ENCODE peak calls at places on chromosomes 5 and 9, in four cellular contexts. One of them, this sample, is unnamed.

GRCh38 chr9:126399251-126399650 is 72.6 kb downstream of the MVB12B start:
- DNase-seq in NCI-H1092 treated with DMSO at 0.1 percent for 48 hours: no peak
- DNase-seq in KBM-7: no peak
- DNase-seq in hippocampal formation: no peak
- DNase-seq in this sample: peak; percentile 29

GRCh38 chr9:127144670-127145458 is 22.4 kb upstream of the ANGPTL2 start:
- DNase-seq in NCI-H1092 treated with DMSO at 0.1 percent for 48 hours: no peak
- DNase-seq in KBM-7: no peak
- DNase-seq in hippocampal formation: no peak
- DNase-seq in this sample: no peak

GRCh38 chr5:1099931-1100651 is 11.8 kb downstream of the SLC12A7 start:
- DNase-seq in NCI-H1092 treated with DMSO at 0.1 percent for 48 hours: no peak
- DNase-seq in KBM-7: no peak
- DNase-seq in hippocampal formation: no peak
- DNase-seq in this sample: peak; percentile 51

GRCh38 chr9:97305501-97306298 is 1.8 kb upstream of the CCDC180 start:
- DNase-seq in NCI-H1092 treated with DMSO at 0.1 percent for 48 hours: no peak
- DNase-seq in KBM-7: no peak
- DNase-seq in hippocampal formation: no peak
- DNase-seq in this sample: no peak

GRCh38 chr9:126009047-126009446 is 261.9 kb downstream of the PBX3 start:
- DNase-seq in NCI-H1092 treated with DMSO at 0.1 percent for 48 hours: no peak
- DNase-seq in KBM-7: peak; percentile 21
- DNase-seq in hippocampal formation: no peak
- DNase-seq in this sample: no peak

GRCh38 chr5:78540335-78541057 is 108.1 kb downstream of the LHFPL2 start:
- DNase-seq in NCI-H1092 treated with DMSO at 0.1 percent for 48 hours: no peak
- DNase-seq in KBM-7: peak; percentile 15
- DNase-seq in hippocampal formation: peak; percentile 77
- DNase-seq in this sample: no peak

GRCh38 chr9:34519321-34520020 is 3.3 kb downstream of the ENHO start:
- DNase-seq in NCI-H1092 treated with DMSO at 0.1 percent for 48 hours: no peak
- DNase-seq in KBM-7: no peak
- DNase-seq in hippocampal formation: no peak
- DNase-seq in this sample: no peak

GRCh38 chr9:124941689-124942561 is 1.0 kb upstream of the GOLGA1 start:
- DNase-seq in NCI-H1092 treated with DMSO at 0.1 percent for 48 hours: peak; percentile 64
- DNase-seq in KBM-7: peak; percentile 77
- DNase-seq in hippocampal formation: peak; percentile 53
- DNase-seq in this sample: peak; percentile 11

GRCh38 chr9:135137398-135137832 is 49.9 kb downstream of the OLFM1 start:
- DNase-seq in NCI-H1092 treated with DMSO at 0.1 percent for 48 hours: peak; percentile 16
- DNase-seq in KBM-7: no peak
- DNase-seq in hippocampal formation: no peak
- DNase-seq in this sample: no peak

GRCh38 chr9:35756743-35757526 is 2.9 kb upstream of the MSMP start:
- DNase-seq in NCI-H1092 treated with DMSO at 0.1 percent for 48 hours: peak; percentile 95
- DNase-seq in KBM-7: peak; percentile 69
- DNase-seq in hippocampal formation: peak; percentile 62
- DNase-seq in this sample: peak; percentile 34

GRCh38 chr5:100794844-100795243 is 108.2 kb downstream of the ST8SIA4 start:
- DNase-seq in NCI-H1092 treated with DMSO at 0.1 percent for 48 hours: no peak
- DNase-seq in KBM-7: no peak
- DNase-seq in hippocampal formation: no peak
- DNase-seq in this sample: no peak

GRCh38 chr5:31196309-31196708 is 2.8 kb downstream of the CDH6 start:
- DNase-seq in NCI-H1092 treated with DMSO at 0.1 percent for 48 hours: no peak
- DNase-seq in KBM-7: no peak
- DNase-seq in hippocampal formation: no peak
- DNase-seq in this sample: peak; percentile 71

GRCh38 chr9:38067892-38068615 is 973 bp downstream of the SHB start:
- DNase-seq in NCI-H1092 treated with DMSO at 0.1 percent for 48 hours: peak; percentile 63
- DNase-seq in KBM-7: no peak
- DNase-seq in hippocampal formation: no peak
- DNase-seq in this sample: no peak

GRCh38 chr9:36192196-36192595 is 1.5 kb downstream of the CLTA start:
- DNase-seq in NCI-H1092 treated with DMSO at 0.1 percent for 48 hours: no peak
- DNase-seq in KBM-7: no peak
- DNase-seq in hippocampal formation: no peak
- DNase-seq in this sample: no peak

GRCh38 chr9:134099123-134099761 is 31.4 kb upstream of the BRD3 start:
- DNase-seq in NCI-H1092 treated with DMSO at 0.1 percent for 48 hours: peak; percentile 2
- DNase-seq in KBM-7: peak; percentile 78
- DNase-seq in hippocampal formation: no peak
- DNase-seq in this sample: peak; percentile 48

GRCh38 chr5:39560730-39561129 is 135.9 kb upstream of the DAB2 start:
- DNase-seq in NCI-H1092 treated with DMSO at 0.1 percent for 48 hours: no peak
- DNase-seq in KBM-7: no peak
- DNase-seq in hippocampal formation: no peak
- DNase-seq in this sample: no peak

GRCh38 chr9:16729656-16730055 is 140.8 kb downstream of the BNC2 start:
- DNase-seq in NCI-H1092 treated with DMSO at 0.1 percent for 48 hours: peak; percentile 99
- DNase-seq in KBM-7: no peak
- DNase-seq in hippocampal formation: no peak
- DNase-seq in this sample: no peak

GRCh38 chr5:169637085-169637855 is at the start of gene DOCK2:
- DNase-seq in NCI-H1092 treated with DMSO at 0.1 percent for 48 hours: no peak
- DNase-seq in KBM-7: peak; percentile 93
- DNase-seq in hippocampal formation: peak; percentile 33
- DNase-seq in this sample: no peak

GRCh38 chr5:127298623-127299022 is 8.0 kb downstream of the MEGF10 start:
- DNase-seq in NCI-H1092 treated with DMSO at 0.1 percent for 48 hours: no peak
- DNase-seq in KBM-7: no peak
- DNase-seq in hippocampal formation: peak; percentile 87
- DNase-seq in this sample: no peak

GRCh38 chr5:110951373-110951791 is 120.1 kb upstream of the TSLP start:
- DNase-seq in NCI-H1092 treated with DMSO at 0.1 percent for 48 hours: no peak
- DNase-seq in KBM-7: no peak
- DNase-seq in hippocampal formation: no peak
- DNase-seq in this sample: no peak

GRCh38 chr9:69181908-69182353 is 7.9 kb downstream of the TJP2 start:
- DNase-seq in NCI-H1092 treated with DMSO at 0.1 percent for 48 hours: no peak
- DNase-seq in KBM-7: peak; percentile 54
- DNase-seq in hippocampal formation: peak; percentile 46
- DNase-seq in this sample: no peak

GRCh38 chr5:178546675-178547033 is 43.5 kb downstream of the COL23A1 start:
- DNase-seq in NCI-H1092 treated with DMSO at 0.1 percent for 48 hours: no peak
- DNase-seq in KBM-7: no peak
- DNase-seq in hippocampal formation: no peak
- DNase-seq in this sample: no peak